ENCODE peak calls at places on chromosomes 16 and 17, in four cellular contexts. O is Caco-2, L is astrocyte of the spinal cord, C is HFF-Myc. V is an unnamed sample.

GRCh38 chr17:74737299-74738050 is 419 bp downstream of the RAB37 start:
- DNase-seq in O (peak), L (no peak), C (no peak), V (no peak)

GRCh38 chr16:4534151-4534790 is 4.3 kb downstream of the CDIP1 start:
- DNase-seq in O (no peak), L (no peak), C (no peak), V (no peak)

GRCh38 chr16:57477531-57478202 is 8.6 kb downstream of the DOK4 start:
- DNase-seq in O (no peak), L (no peak), C (no peak), V (no peak)

GRCh38 chr16:79067600-79067999 is 532.9 kb downstream of the MAF start:
- DNase-seq in O (no peak), L (no peak), C (no peak), V (no peak)

GRCh38 chr16:82040296-82040695 is 5.2 kb downstream of the HSD17B2 start:
- DNase-seq in O (no peak), L (no peak), C (no peak), V (no peak)

GRCh38 chr16:74836111-74836671 is 61.6 kb upstream of the FA2H start:
- DNase-seq in O (no peak), L (no peak), C (no peak), V (no peak)

GRCh38 chr17:46020023-46020735 is 21.1 kb downstream of the STH start:
- DNase-seq in O (no peak), L (no peak), C (no peak), V (no peak)

GRCh38 chr16:22329199-22329695 is 32.0 kb downstream of the POLR3E start:
- DNase-seq in O (no peak), L (no peak), C (no peak), V (no peak)

GRCh38 chr16:67652578-67653130 is 7.4 kb downstream of the ACD start:
- DNase-seq in O (peak), L (no peak), C (no peak), V (no peak)

GRCh38 chr16:88387177-88387576 is 4.4 kb downstream of the ZNF469 start:
- DNase-seq in O (no peak), L (no peak), C (no peak), V (no peak)

GRCh38 chr16:68370921-68371651 is 60.3 kb downstream of the PRMT7 start:
- DNase-seq in O (no peak), L (no peak), C (no peak), V (no peak)

GRCh38 chr16:84209989-84210388 is 19.0 kb downstream of the ADAD2 start:
- DNase-seq in O (no peak), L (no peak), C (no peak), V (no peak)

DNA sequence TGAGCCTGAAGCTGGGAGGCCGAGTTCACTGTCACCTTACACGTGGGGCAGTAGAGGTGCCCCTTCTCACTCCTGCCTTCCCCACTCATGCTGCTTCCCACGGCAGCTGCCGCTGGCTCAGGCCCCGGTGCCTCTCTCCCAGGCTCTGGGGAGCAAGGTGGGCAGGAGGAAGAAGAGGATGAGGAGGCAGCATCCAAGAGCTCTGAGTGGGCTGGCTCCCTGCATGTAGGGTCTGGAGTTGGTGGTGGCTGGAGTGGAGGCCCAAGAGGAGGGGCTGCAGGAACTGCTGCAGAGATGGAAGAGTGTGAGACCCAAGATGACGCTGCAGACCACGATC is 8.9 kb downstream of the NKIRAS2 start:
- DNase-seq in O (no peak), L (no peak), C (no peak), V (no peak)
- TF ChIP-seq CTCF in O (no peak), L (no peak), C (no peak), V (no peak)

GRCh38 chr17:18166894-18167293 is 16.7 kb upstream of the ALKBH5 start:
- DNase-seq in O (no peak), L (no peak), C (no peak), V (no peak)
- TF ChIP-seq CTCF in O (no peak), L (peak), C (peak), V (peak)

GRCh38 chr17:36994438-36994837 is 45.7 kb downstream of the AATF start:
- DNase-seq in O (no peak), L (peak), C (no peak), V (no peak)

DNA sequence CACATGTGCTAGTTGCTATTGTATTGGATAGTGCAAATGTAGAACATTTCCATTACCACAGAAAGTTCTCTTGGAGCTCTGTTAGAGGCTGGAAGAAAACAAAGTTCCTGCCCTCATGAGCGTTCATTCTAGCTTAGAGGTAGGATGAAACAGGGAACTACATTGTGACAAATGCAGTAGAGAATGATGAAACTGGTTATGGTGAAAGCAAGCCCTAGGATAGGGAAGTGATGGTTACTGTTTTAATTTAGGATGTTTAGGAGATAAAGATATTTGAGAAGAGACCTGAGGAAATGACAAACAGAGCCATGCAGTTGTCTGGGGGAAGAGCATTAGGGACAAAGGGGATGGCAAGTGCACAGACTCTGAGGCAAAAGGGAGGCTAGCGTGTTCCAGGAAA is 50.7 kb downstream of the AATF start:
- DNase-seq in O (no peak), L (no peak), C (no peak), V (no peak)
- TF ChIP-seq CTCF in O (no peak), L (no peak), C (no peak), V (no peak)

DNA sequence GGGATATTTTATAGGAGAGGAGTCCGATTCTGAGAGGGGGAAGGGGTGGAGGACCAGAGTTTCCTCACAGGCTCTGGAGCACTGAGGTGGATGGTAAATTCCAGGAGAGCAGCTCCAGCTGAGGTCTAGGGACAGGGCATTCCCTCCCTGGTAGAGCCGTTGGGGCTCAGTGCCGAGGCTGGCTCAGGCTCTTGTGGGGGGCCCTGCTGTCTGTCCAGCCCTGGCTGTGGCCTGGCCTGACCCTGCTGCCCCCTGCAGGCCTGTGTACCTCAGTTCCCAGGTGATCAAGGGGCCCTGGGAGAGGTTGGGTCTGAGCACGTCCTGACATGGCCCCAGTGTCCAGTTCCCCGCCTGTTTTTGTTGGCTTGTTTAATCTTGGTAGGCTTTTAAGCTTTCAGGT is 16.8 kb downstream of the ZNF750 start:
- DNase-seq in O (peak), L (no peak), C (no peak), V (no peak)
- TF ChIP-seq CTCF in O (peak), L (peak), C (peak), V (no peak)

GRCh38 chr17:1766382-1767135 is 4.7 kb downstream of the SERPINF1 start:
- DNase-seq in O (no peak), L (no peak), C (no peak), V (no peak)

GRCh38 chr17:1769826-1770477 is 8.1 kb downstream of the SERPINF1 start:
- DNase-seq in O (peak), L (peak), C (no peak), V (no peak)

GRCh38 chr17:1764274-1764673 is 2.4 kb downstream of the SERPINF1 start:
- DNase-seq in O (no peak), L (peak), C (peak), V (no peak)

GRCh38 chr17:1765576-1765975 is 3.7 kb downstream of the SERPINF1 start:
- DNase-seq in O (no peak), L (no peak), C (no peak), V (no peak)

DNA sequence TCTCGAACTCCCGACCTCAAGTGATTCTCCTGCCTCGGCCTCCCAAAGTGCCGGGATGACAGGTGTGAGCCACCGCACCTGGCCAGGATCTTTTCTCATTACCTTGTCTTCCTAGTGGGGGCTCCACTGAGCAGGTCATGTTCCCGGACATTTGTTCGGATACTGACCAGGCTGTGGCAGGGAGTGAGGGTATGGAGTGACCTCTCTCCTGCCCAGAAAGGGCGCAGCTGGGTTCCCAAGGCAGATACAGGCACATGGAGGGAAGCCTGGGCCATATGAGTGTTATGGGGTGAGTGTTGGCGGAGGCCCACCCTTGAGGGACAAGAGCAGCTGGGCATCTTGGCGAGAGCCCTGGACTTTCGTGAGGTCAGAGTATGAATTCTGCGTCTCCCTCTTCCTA is 5.5 kb downstream of the SERPINF1 start:
- DNase-seq in O (no peak), L (no peak), C (no peak), V (no peak)
- TF ChIP-seq CTCF in O (no peak), L (peak), C (no peak), V (no peak)

DNA sequence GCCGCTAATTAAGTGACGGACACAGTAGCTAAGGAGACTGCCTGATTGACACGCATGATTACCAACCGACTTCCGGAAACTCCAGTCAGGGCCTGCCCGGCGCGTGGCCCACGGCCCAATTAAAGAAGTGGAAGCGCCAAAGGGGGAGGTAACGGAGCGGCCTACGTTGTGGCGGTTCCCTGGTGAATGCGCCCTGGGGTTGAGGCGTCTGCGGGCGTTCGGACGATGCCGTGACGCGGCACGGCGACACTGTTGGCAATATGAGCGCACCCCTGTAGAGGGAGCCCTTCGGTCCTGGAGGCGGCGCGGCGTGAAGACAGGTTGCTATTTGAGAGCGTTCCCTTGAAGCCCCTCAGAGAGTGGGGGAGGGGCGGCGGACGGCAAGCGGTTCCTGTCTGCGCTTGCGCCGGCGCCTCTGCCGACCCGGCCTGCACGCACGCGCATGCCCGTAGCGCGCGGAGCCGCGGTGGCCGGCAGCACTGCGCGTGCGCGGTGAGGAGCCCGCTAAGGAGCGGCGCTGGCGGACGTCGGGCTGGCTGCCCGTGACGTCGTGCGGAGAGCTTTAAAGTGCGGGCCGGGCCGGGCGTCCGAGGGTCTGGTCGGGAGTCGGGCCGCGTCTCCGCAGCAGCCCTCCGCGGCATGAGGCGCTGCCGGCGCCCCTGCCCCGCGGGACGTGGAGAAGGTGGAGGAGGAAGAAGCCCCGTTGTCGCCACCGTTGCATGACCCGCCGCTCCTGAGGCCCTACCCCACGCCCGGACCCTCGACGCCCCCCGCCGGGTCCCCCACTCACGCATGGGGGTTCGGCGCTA is at the start of gene ALKBH5:
- DNase-seq in O (peak), L (peak), C (peak), V (peak)
- TF ChIP-seq CTCF in O (peak), L (peak), C (peak), V (peak)

V was measured in epithelial cell of proximal tubule.